ENCODE peak calls at places on chromosomes 4 and X, in six cellular contexts. S is HFF-Myc, I is lung microvascular endothelial cell, E is esophagus squamous epithelium, B is globus pallidus, G is NCI-H2081. C is an unnamed sample.

GRCh38 chrX:78643874-78644273 is 15.3 kb downstream of the RTL3 start:
- DNase-seq in B (no peak), I (no peak), E (no peak), S (no peak), G (no peak), C (no peak)

GRCh38 chr4:131091896-131092295 is 1995.9 kb downstream of the C4orf33 start:
- DNase-seq in B (peak), I (peak), E (no peak), S (peak), G (peak), C (peak)

GRCh38 chrX:132900631-132901030 is 57.8 kb downstream of the HS6ST2 start:
- DNase-seq in I (no peak), G (no peak), B (no peak), E (no peak), S (no peak), C (no peak)

GRCh38 chr4:55636622-55636999 is 513 bp upstream of the NMU start:
- DNase-seq in E (no peak), B (no peak), G (no peak), I (no peak), S (no peak), C (no peak)

GRCh38 chr4:3826247-3827172 is 60.3 kb downstream of the ADRA2C start:
- DNase-seq in S (no peak), G (no peak), B (no peak), I (no peak), E (no peak), C (no peak)

GRCh38 chr4:176622251-176622968 is 170.3 kb downstream of the VEGFC start:
- DNase-seq in B (no peak), I (no peak), G (no peak), S (no peak), E (no peak), C (no peak)

GRCh38 chr4:169334335-169334734 is 63.6 kb upstream of the SH3RF1 start:
- DNase-seq in I (no peak), S (no peak), E (no peak), G (no peak), B (no peak), C (no peak)

GRCh38 chrX:19886375-19886774 is 1.0 kb downstream of the SH3KBP1 start:
- DNase-seq in B (no peak), S (no peak), G (no peak), E (no peak), I (no peak), C (no peak)

GRCh38 chrX:51459125-51459524 is 37.3 kb downstream of the NUDT11 start:
- DNase-seq in B (no peak), E (no peak), S (no peak), G (no peak), I (peak), C (no peak)

GRCh38 chr4:14375816-14376215 is 626.5 kb upstream of the CPEB2 start:
- DNase-seq in G (no peak), E (no peak), I (no peak), B (no peak), S (no peak), C (no peak)

GRCh38 chr4:181350578-181351420 is 892.4 kb upstream of the TENM3 start:
- DNase-seq in I (no peak), B (no peak), G (no peak), E (no peak), S (no peak), C (no peak)

GRCh38 chr4:72779256-72779655 is 210.2 kb upstream of the ADAMTS3 start:
- DNase-seq in B (no peak), I (no peak), S (no peak), G (no peak), E (no peak), C (no peak)

GRCh38 chr4:113077611-113078010 is 28.2 kb downstream of the ANK2 start:
- DNase-seq in G (no peak), B (peak), I (no peak), E (no peak), S (no peak), C (no peak)

GRCh38 chrX:1327651-1328304 is 8.8 kb upstream of the IL3RA start:
- DNase-seq in G (no peak), E (no peak), S (no peak), B (no peak), I (no peak), C (no peak)

GRCh38 chrX:123975180-123975579 is 13.7 kb downstream of the STAG2 start:
- DNase-seq in S (no peak), G (no peak), E (no peak), I (peak), B (no peak), C (no peak)

GRCh38 chrX:70481871-70482270 is 37.2 kb downstream of the DLG3 start:
- DNase-seq in G (no peak), E (no peak), I (no peak), B (no peak), S (no peak), C (no peak)

C was measured in LNCaP clone FGC.